ENCODE peak calls at places on chromosomes 1 and 21, in four cellular contexts. One of them, this sample, is unnamed.

GRCh38 chr21:38788275-38788911 is 17.3 kb upstream of the ETS2 start:
- DNase-seq in activated CD4-positive, alpha-beta T cell treated with anti-CD3 and anti-CD28 coated beads, Interleukin-2, amount 50 U/mL, for 4 hours: no peak
- DNase-seq in DMS153: no peak
- DNase-seq in head of caudate nucleus: no peak
- DNase-seq in this sample: no peak

GRCh38 chr1:246632584-246633168 is 66.4 kb downstream of the CNST start:
- DNase-seq in activated CD4-positive, alpha-beta T cell treated with anti-CD3 and anti-CD28 coated beads, Interleukin-2, amount 50 U/mL, for 4 hours: no peak
- DNase-seq in DMS153: no peak
- DNase-seq in head of caudate nucleus: no peak
- DNase-seq in this sample: no peak

GRCh38 chr1:210291786-210292275 is 36.9 kb upstream of the HHAT start:
- DNase-seq in activated CD4-positive, alpha-beta T cell treated with anti-CD3 and anti-CD28 coated beads, Interleukin-2, amount 50 U/mL, for 4 hours: no peak
- DNase-seq in DMS153: no peak
- DNase-seq in head of caudate nucleus: no peak
- DNase-seq in this sample: no peak

GRCh38 chr1:16903458-16903796 is 7.6 kb downstream of the RNU1-2 start:
- DNase-seq in activated CD4-positive, alpha-beta T cell treated with anti-CD3 and anti-CD28 coated beads, Interleukin-2, amount 50 U/mL, for 4 hours: no peak
- DNase-seq in DMS153: no peak
- DNase-seq in head of caudate nucleus: no peak
- DNase-seq in this sample: peak

GRCh38 chr1:225875044-225875822 is 6.9 kb downstream of the TMEM63A start:
- DNase-seq in activated CD4-positive, alpha-beta T cell treated with anti-CD3 and anti-CD28 coated beads, Interleukin-2, amount 50 U/mL, for 4 hours: no peak
- DNase-seq in DMS153: peak
- DNase-seq in head of caudate nucleus: no peak
- DNase-seq in this sample: no peak

GRCh38 chr1:1232801-1233566 is 947 bp downstream of the B3GALT6 start:
- DNase-seq in activated CD4-positive, alpha-beta T cell treated with anti-CD3 and anti-CD28 coated beads, Interleukin-2, amount 50 U/mL, for 4 hours: no peak
- DNase-seq in DMS153: no peak
- DNase-seq in head of caudate nucleus: no peak
- DNase-seq in this sample: no peak

GRCh38 chr1:206449566-206449965 is 20.7 kb upstream of the IKBKE start:
- DNase-seq in activated CD4-positive, alpha-beta T cell treated with anti-CD3 and anti-CD28 coated beads, Interleukin-2, amount 50 U/mL, for 4 hours: no peak
- DNase-seq in DMS153: no peak
- DNase-seq in head of caudate nucleus: no peak
- DNase-seq in this sample: no peak

GRCh38 chr1:23810818-23811420 is 10.4 kb upstream of the GALE start:
- DNase-seq in activated CD4-positive, alpha-beta T cell treated with anti-CD3 and anti-CD28 coated beads, Interleukin-2, amount 50 U/mL, for 4 hours: peak
- DNase-seq in DMS153: no peak
- DNase-seq in head of caudate nucleus: no peak
- DNase-seq in this sample: no peak